ENCODE peak calls at places on chromosome 1, in eight cellular contexts. D, V, Z, M, L, Y, S and F are unnamed samples.

GRCh38 chr1:30250338-30251022 is 472.9 kb downstream of the MATN1 start:
- DNase-seq in D (no peak), V (no peak), Z (no peak), M (no peak), L (no peak), Y (no peak), S (no peak), F (no peak)

GRCh38 chr1:150696590-150696989 is 364 bp downstream of the GOLPH3L start:
- DNase-seq in D (no peak), V (no peak), Z (no peak), M (no peak), L (no peak), Y (no peak), S (no peak), F (no peak)

GRCh38 chr1:60809204-60809985 is 273.0 kb upstream of the NFIA start:
- DNase-seq in D (peak; percentile 0), V (no peak), Z (no peak), M (no peak), L (no peak), Y (peak; percentile 33), S (no peak), F (no peak)

GRCh38 chr1:70737125-70737524 is 310.5 kb downstream of the PTGER3 start:
- DNase-seq in D (no peak), V (no peak), Z (no peak), M (no peak), L (no peak), Y (no peak), S (no peak), F (no peak)

GRCh38 chr1:181033128-181033798 is 520 bp upstream of the MR1 start:
- DNase-seq in D (peak; percentile 35), V (peak; percentile 36), Z (no peak), M (no peak), L (no peak), Y (peak; percentile 69), S (peak; percentile 74), F (peak; percentile 8)

GRCh38 chr1:44812822-44813543 is 4.7 kb downstream of the BTBD19 start:
- DNase-seq in D (no peak), V (peak; percentile 59), Z (no peak), M (peak; percentile 53), L (peak; percentile 34), Y (no peak), S (no peak), F (no peak)

GRCh38 chr1:219875860-219876259 is 52.5 kb downstream of the SLC30A10 start:
- DNase-seq in D (no peak), V (no peak), Z (no peak), M (no peak), L (no peak), Y (no peak), S (no peak), F (no peak)

GRCh38 chr1:101107496-101108115 is 82.0 kb upstream of the DPH5 start:
- DNase-seq in D (no peak), V (no peak), Z (no peak), M (no peak), L (no peak), Y (no peak), S (no peak), F (no peak)

GRCh38 chr1:228334226-228334935 is 72.3 kb downstream of the TRIM11 start:
- DNase-seq in D (no peak), V (no peak), Z (no peak), M (no peak), L (no peak), Y (no peak), S (peak; percentile 60), F (no peak)

GRCh38 chr1:209168204-209168603 is 415.3 kb upstream of the CAMK1G start:
- DNase-seq in D (no peak), V (no peak), Z (no peak), M (no peak), L (no peak), Y (peak; percentile 18), S (no peak), F (no peak)

GRCh38 chr1:80520949-80521348 is 1279.8 kb upstream of the ADGRL2 start:
- DNase-seq in D (no peak), V (no peak), Z (no peak), M (no peak), L (no peak), Y (no peak), S (no peak), F (no peak)

DNA sequence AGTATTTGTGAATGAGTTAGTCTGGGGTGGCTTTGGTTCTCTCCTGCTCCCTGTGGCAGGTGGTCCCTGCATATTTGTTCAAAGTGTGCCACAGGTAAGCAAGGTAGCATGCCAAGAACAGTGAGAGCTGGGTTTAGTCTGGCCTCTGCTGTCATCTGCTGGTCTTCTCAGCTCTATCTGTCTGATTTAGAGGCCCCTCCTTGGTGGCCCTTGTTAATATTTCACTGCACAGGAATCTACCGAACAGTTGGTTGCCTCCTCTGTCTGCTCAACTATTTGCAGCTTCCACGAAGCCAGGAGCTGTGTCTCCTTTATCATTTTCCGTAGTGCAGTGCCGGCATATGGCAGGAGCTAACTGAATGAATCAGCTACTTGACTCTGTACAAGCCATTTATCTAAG is 9.7 kb downstream of the DNM3 start:
- DNase-seq in D (no peak), V (no peak), Z (no peak), M (no peak), L (no peak), Y (no peak), S (no peak), F (no peak)
- TF ChIP-seq CTCF in D (no peak), V (no peak), Z (no peak), M (no peak), L (no peak), Y (no peak), S (no peak), F (no peak)

DNA sequence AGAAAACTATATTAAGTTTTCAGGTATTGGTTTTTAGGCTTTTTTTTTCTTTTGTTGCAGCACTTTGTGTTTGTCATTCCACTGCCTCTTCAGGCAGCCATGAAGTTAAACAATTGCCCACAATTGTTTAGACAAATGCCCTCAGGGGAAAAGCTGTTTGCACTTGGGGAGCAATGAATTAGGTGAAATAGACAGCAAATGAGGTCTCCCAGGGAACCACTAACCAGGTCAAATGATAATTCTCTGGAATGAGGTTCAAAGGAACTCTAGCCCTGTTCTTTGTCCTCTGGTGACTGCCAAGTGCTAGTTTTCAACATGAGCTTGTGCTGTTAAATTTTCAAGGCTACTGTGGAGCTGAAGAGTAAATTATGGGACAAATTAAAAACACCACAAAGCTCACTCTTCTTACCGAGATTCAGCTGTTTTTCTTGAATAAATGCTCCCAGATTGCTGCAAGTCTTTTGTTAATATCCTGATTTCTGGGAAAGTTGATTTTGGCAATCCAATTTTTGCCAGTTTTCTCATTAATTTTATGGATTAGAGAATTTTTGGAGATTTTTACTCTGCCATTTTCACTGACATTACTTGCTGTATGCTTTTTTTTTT is 15.1 kb upstream of the MAB21L3 start:
- DNase-seq in D (no peak), V (no peak), Z (no peak), M (no peak), L (no peak), Y (no peak), S (no peak), F (no peak)
- TF ChIP-seq CTCF in D (no peak), V (no peak), Z (no peak), M (no peak), L (no peak), Y (no peak), S (no peak), F (no peak)

DNA sequence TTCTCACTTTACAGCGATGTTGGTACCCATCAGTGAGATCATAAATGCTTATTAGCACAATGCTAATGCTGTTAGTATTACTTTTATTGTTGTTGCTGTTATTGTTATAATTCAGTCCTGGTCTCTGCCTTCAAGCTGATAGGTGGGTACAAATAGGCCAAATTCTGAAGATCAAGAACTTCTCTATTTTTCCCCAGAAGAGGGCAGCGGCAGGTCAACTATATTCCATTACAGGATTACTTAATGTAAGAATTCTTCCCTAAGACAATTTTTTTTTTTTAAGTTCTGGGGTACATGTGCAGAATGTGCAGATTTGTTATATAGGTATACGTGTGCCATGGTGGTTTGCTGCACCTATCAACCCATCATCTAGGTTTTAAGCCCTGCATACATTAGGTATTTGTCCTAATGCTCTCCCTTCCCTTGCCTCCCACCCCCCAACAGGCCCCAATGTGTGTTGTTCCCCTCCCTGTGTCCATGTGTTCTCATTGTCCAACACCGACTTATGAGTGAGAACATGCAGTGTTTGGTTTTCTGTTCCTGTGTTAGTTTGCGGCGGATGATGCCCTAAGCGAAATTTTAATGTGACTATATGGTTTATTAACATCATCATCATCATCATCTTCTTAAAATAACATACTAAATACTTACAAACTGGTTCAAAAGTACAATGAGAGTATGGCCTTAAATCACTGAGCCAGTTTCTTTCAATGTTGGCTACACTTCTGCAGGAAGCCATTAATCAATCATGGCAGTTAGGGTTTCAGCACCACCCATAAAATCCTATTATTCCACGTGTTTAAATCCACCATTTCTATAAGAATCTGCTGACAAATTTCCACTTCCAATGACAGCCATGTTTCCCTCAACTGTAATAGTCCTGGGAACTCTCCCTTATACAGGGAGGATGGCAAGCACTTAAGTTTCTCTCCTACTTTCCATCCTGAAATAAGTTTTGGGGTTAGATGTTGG is 19.2 kb downstream of the SLC19A2 start:
- DNase-seq in D (peak; percentile 52), V (no peak), Z (no peak), M (no peak), L (no peak), Y (peak; percentile 52), S (no peak), F (peak; percentile 56)
- TF ChIP-seq CTCF in D (peak; percentile 50), V (no peak), Z (peak; percentile 67), M (no peak), L (peak; percentile 53), Y (peak; percentile 59), S (peak; percentile 49), F (peak; percentile 59)

GRCh38 chr1:25907473-25908058 is 1.3 kb upstream of the STMN1 start:
- DNase-seq in D (no peak), V (no peak), Z (no peak), M (no peak), L (no peak), Y (no peak), S (no peak), F (no peak)

GRCh38 chr1:25905680-25906643 is at the start of gene STMN1:
- DNase-seq in D (peak; percentile 89), V (peak; percentile 96), Z (no peak), M (peak; percentile 97), L (peak; percentile 90), Y (peak; percentile 82), S (peak; percentile 94), F (peak; percentile 88)

GRCh38 chr1:25906644-25907300 is 553 bp upstream of the STMN1 start:
- DNase-seq in D (no peak), V (no peak), Z (no peak), M (peak; percentile 33), L (peak; percentile 16), Y (no peak), S (peak; percentile 73), F (no peak)

GRCh38 chr1:25903986-25904385 is 2.2 kb downstream of the STMN1 start:
- DNase-seq in D (no peak), V (no peak), Z (no peak), M (no peak), L (no peak), Y (no peak), S (no peak), F (no peak)

DNA sequence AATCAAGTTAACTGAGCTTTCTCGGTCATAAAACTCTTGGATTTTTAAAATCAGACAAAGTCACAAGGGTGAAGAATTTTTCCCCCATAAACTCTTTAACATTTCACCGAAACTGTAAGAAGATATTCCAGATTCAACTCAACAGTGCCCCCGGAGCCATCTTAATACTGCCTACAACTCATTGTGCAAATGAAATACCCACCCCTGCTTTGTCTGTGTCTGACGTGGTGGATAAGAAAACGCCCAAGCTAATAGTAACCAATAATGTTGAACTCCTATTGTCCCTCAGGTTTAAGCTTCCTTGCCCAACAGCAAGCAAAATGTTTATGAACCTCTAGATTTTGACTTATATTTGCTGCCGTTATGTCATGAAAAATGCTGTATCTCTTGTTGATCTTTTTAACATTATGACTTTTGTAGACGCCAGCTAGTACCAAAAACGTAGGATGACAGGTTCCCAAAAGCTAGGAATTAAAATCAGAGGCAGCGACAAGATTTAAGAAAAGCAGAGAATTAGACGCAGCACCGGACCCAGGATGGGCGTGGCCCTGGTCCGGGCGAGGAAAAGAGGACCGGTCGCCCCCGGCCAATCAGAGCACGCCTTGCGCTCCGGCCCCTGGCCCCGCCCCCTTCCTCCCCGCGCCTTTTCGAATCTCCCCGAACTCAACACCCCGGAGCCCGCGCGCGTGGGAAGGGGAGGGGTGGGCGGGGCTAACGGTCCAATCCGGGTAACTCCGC is 1.1 kb downstream of the STMN1 start:
- DNase-seq in D (peak; percentile 88), V (peak; percentile 98), Z (no peak), M (peak; percentile 96), L (peak; percentile 96), Y (peak; percentile 82), S (peak; percentile 97), F (peak; percentile 90)
- TF ChIP-seq CTCF in D (no peak), V (no peak), Z (no peak), M (no peak), L (peak; percentile 7), Y (peak; percentile 34), S (no peak), F (no peak)